ENCODE peak calls at places on chromosome 7, in ten cellular contexts. E is Karpas-422; X is fibroblast of lung; U is psoas muscle; H is A549; O is Peyer's patch; M is CD8-positive, alpha-beta memory T cell; Q is SK-N-SH; N is H9; Z is body of pancreas. C is an unnamed sample.

GRCh38 chr7:2808891-2809660 is 35.0 kb downstream of the GNA12 start:
- DNase-seq in E (peak; percentile 44), X (no peak), U (no peak), H (no peak), O (no peak), M (no peak), Q (no peak), N (no peak), Z (no peak), C (peak; percentile 63)

GRCh38 chr7:12303507-12303906 is 92.4 kb downstream of the TMEM106B start:
- DNase-seq in E (no peak), X (peak; percentile 51), U (no peak), H (no peak), O (no peak), M (no peak), Q (peak; percentile 17), N (no peak), Z (no peak), C (no peak)

GRCh38 chr7:104621332-104621731 is 292.9 kb downstream of the LHFPL3 start:
- DNase-seq in E (no peak), X (no peak), U (no peak), H (no peak), O (no peak), M (no peak), Q (no peak), N (no peak), Z (no peak), C (no peak)

GRCh38 chr7:22885824-22886255 is 63.2 kb upstream of the TOMM7 start:
- DNase-seq in E (peak; percentile 49), X (no peak), U (no peak), H (no peak), O (no peak), M (peak; percentile 12), Q (no peak), N (no peak), Z (no peak), C (no peak)

GRCh38 chr7:46003896-46004875 is 83.1 kb upstream of the IGFBP3 start:
- DNase-seq in E (peak; percentile 54), X (peak; percentile 96), U (no peak), H (peak; percentile 50), O (no peak), M (no peak), Q (no peak), N (no peak), Z (no peak), C (no peak)

GRCh38 chr7:45178241-45179225 is 20.9 kb downstream of the RAMP3 start:
- DNase-seq in E (peak; percentile 76), X (no peak), U (no peak), H (peak; percentile 25), O (no peak), M (no peak), Q (peak; percentile 65), N (peak; percentile 63), Z (no peak), C (peak; percentile 25)

GRCh38 chr7:143360788-143361551 is 1.5 kb downstream of the FAM131B start:
- DNase-seq in E (no peak), X (no peak), U (no peak), H (no peak), O (no peak), M (no peak), Q (peak; percentile 64), N (no peak), Z (no peak), C (no peak)

GRCh38 chr7:14236834-14237233 is 247.4 kb upstream of the ETV1 start:
- DNase-seq in E (no peak), X (peak; percentile 21), U (no peak), H (no peak), O (no peak), M (no peak), Q (no peak), N (no peak), Z (no peak), C (no peak)

GRCh38 chr7:43639858-43640491 is 57.1 kb downstream of the STK17A start:
- DNase-seq in E (no peak), X (peak; percentile 93), U (no peak), H (peak; percentile 32), O (no peak), M (no peak), Q (no peak), N (no peak), Z (peak; percentile 84), C (peak; percentile 63)

DNA sequence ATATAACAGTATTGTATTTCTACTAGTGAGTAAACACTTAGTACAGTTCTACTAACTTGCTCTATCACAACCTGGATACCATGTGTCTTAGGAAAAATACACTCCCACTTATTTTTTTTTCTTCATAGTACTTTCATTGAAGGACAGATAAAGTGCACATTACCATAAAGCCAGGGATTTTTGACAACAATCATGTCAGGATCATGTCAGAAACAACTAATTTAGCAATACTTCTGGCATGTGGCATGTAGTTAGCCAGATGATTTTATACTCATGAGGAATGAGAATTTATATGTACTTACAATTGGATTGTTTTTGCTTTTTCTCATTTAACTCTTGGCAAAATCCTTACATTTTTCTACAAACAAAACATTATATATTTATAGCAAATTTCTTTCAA is 630.8 kb upstream of the GRM3 start:
- DNase-seq in E (no peak), X (no peak), U (no peak), H (no peak), O (no peak), M (no peak), Q (no peak), N (no peak), Z (no peak), C (no peak)
- H3K4me1 ChIP-seq in E (no peaks in the 10 kb centered on the region), X (no peaks in the 10 kb centered on the region), U (no peaks in the 10 kb centered on the region), H (no peaks in the 10 kb centered on the region), O (no peaks in the 10 kb centered on the region), M (no peaks in the 10 kb centered on the region), Q (no peaks in the 10 kb centered on the region), N (no peaks in the 10 kb centered on the region), Z (no peaks in the 10 kb centered on the region), C (no peaks in the 10 kb centered on the region)

GRCh38 chr7:5697754-5698487 is 83.5 kb downstream of the RNF216 start:
- DNase-seq in E (no peak), X (no peak), U (no peak), H (no peak), O (no peak), M (peak; percentile 47), Q (no peak), N (no peak), Z (no peak), C (no peak)

GRCh38 chr7:5695037-5695708 is 86.3 kb downstream of the RNF216 start:
- DNase-seq in E (peak; percentile 71), X (peak; percentile 98), U (no peak), H (no peak), O (peak; percentile 72), M (peak; percentile 81), Q (no peak), N (no peak), Z (no peak), C (no peak)

GRCh38 chr7:5694221-5694754 is 87.2 kb downstream of the RNF216 start:
- DNase-seq in E (peak; percentile 61), X (peak; percentile 97), U (no peak), H (no peak), O (no peak), M (peak; percentile 32), Q (no peak), N (no peak), Z (no peak), C (no peak)

GRCh38 chr7:5696346-5697100 is 84.9 kb downstream of the RNF216 start:
- DNase-seq in E (no peak), X (no peak), U (no peak), H (no peak), O (no peak), M (no peak), Q (no peak), N (no peak), Z (no peak), C (no peak)

DNA sequence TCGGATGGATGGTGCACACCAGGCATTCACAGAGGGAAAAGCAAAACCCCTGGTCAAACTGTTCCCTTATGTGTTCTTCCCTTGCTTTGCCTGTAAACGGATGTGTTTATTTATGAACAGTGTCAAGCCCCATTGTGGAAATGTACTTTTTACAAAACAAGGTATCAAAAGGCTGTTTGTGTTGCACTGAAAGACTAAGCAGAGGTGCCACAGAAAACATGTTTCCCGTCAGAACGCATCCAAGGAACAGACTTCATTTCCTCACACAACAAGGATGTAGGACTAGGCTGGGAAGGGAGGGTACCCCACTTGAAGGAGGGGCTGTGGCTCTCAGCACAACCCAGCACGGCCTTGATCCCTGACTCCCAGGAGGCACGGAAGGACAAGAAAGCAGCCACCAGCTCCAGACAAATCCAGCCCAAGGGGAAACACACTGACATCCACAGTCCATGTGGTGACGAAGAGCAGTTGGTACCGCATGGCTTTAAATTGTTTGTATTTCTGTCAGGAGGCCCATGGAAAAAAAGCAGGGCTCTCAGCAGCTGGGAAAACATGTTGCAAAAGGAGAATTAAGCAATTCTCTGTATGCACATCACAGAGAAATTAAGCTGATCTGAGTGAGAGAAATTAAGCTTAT is 85.6 kb downstream of the RNF216 start:
- DNase-seq in E (no peak), X (no peak), U (no peak), H (no peak), O (no peak), M (no peak), Q (no peak), N (no peak), Z (peak; percentile 73), C (no peak)
- H3K4me1 ChIP-seq in E (peaks cover 98% of the 10 kb centered on the region), X (peaks cover 55% of the 10 kb centered on the region), U (peaks cover 66% of the 10 kb centered on the region), H (peaks cover 46% of the 10 kb centered on the region), O (peaks cover 64% of the 10 kb centered on the region), M (peaks cover 92% of the 10 kb centered on the region), Q (peaks cover 47% of the 10 kb centered on the region), N (no peaks in the 10 kb centered on the region), Z (peaks cover 86% of the 10 kb centered on the region), C (peaks cover 77% of the 10 kb centered on the region)

GRCh38 chr7:129872054-129872453 is 80.7 kb downstream of the UBE2H start:
- DNase-seq in E (no peak), X (no peak), U (no peak), H (no peak), O (no peak), M (no peak), Q (no peak), N (no peak), Z (no peak), C (no peak)

GRCh38 chr7:129875160-129875559 is 77.6 kb downstream of the UBE2H start:
- DNase-seq in E (no peak), X (no peak), U (no peak), H (no peak), O (no peak), M (no peak), Q (no peak), N (no peak), Z (no peak), C (no peak)

GRCh38 chr7:129875745-129876411 is 76.9 kb downstream of the UBE2H start:
- DNase-seq in E (no peak), X (peak; percentile 84), U (no peak), H (peak; percentile 30), O (no peak), M (no peak), Q (no peak), N (no peak), Z (no peak), C (no peak)

GRCh38 chr7:129874722-129875121 is 78.0 kb downstream of the UBE2H start:
- DNase-seq in E (no peak), X (no peak), U (no peak), H (no peak), O (no peak), M (no peak), Q (no peak), N (no peak), Z (no peak), C (no peak)

GRCh38 chr7:129877146-129877792 is 75.5 kb downstream of the UBE2H start:
- DNase-seq in E (no peak), X (no peak), U (no peak), H (no peak), O (no peak), M (no peak), Q (no peak), N (no peak), Z (peak; percentile 46), C (no peak)
- H3K4me1 ChIP-seq in E (peaks cover 19% of the 10 kb centered on the region), X (no peaks in the 10 kb centered on the region), U (peaks cover 50% of the 10 kb centered on the region), H (peaks cover 37% of the 10 kb centered on the region), O (no peaks in the 10 kb centered on the region), M (no peaks in the 10 kb centered on the region), Q (peaks cover 26% of the 10 kb centered on the region), N (peaks cover 9% of the 10 kb centered on the region), Z (peaks cover 38% of the 10 kb centered on the region), C (peaks cover 23% of the 10 kb centered on the region)

GRCh38 chr7:17301491-17302101 is 3.1 kb downstream of the AHR start:
- DNase-seq in E (peak; percentile 73), X (peak; percentile 34), U (no peak), H (peak; percentile 53), O (peak; percentile 64), M (peak; percentile 40), Q (no peak), N (no peak), Z (peak; percentile 40), C (no peak)
- H3K4me1 ChIP-seq in E (peaks cover 2% of the 10 kb centered on the region), X (peaks cover 10% of the 10 kb centered on the region), U (no peaks in the 10 kb centered on the region), H (peaks cover 61% of the 10 kb centered on the region), O (peaks cover 37% of the 10 kb centered on the region), M (peaks cover 48% of the 10 kb centered on the region), Q (peaks cover 8% of the 10 kb centered on the region), N (peaks cover 4% of the 10 kb centered on the region), Z (peaks cover 30% of the 10 kb centered on the region), C (peaks cover 60% of the 10 kb centered on the region)

C was measured in lower lobe of right lung.